ENCODE peak calls at places on chromosomes 2 and 18, in four cellular contexts. K is HepG2, S is A549, E is GM12878. B is an unnamed sample.

GRCh38 chr2:37582911-37583310 is 88.5 kb downstream of the CDC42EP3 start:
- DNase-seq in E (no peak), K (no peak), S (no peak), B (no peak)

GRCh38 chr2:65598240-65598639 is 165.8 kb upstream of the SPRED2 start:
- DNase-seq in S (no peak), K (no peak), E (no peak), B (no peak)

GRCh38 chr2:133829686-133830085 is 261.4 kb upstream of the NCKAP5 start:
- DNase-seq in K (no peak), S (no peak), E (no peak), B (no peak)

GRCh38 chr2:194346189-194346588 is 1310.8 kb upstream of the SLC39A10 start:
- DNase-seq in K (no peak), S (no peak), E (no peak), B (no peak)

GRCh38 chr18:56210466-56210865 is 427.9 kb downstream of the TXNL1 start:
- DNase-seq in K (no peak), E (no peak), S (no peak), B (no peak)

GRCh38 chr2:179233037-179233436 is 31.6 kb downstream of the SESTD1 start:
- DNase-seq in E (no peak), S (no peak), K (peak; percentile 21), B (no peak)

GRCh38 chr18:38576349-38576748 is 1010.8 kb upstream of the CELF4 start:
- DNase-seq in S (no peak), E (no peak), K (no peak), B (no peak)

GRCh38 chr18:59918320-59918755 is 18.5 kb downstream of the PMAIP1 start:
- DNase-seq in E (peak; percentile 80), S (peak; percentile 31), K (no peak), B (peak; percentile 69)

GRCh38 chr2:161223139-161223732 is 63.0 kb downstream of the TANK start:
- DNase-seq in K (peak; percentile 51), E (no peak), S (no peak), B (peak; percentile 58)

GRCh38 chr18:61618816-61619215 is 274.0 kb downstream of the RNF152 start:
- DNase-seq in E (no peak), K (no peak), S (no peak), B (no peak)

GRCh38 chr2:100119235-100119634 is 23.2 kb downstream of the AFF3 start:
- DNase-seq in S (no peak), E (no peak), K (no peak), B (no peak)

GRCh38 chr18:27861539-27861938 is 315.4 kb downstream of the CDH2 start:
- DNase-seq in K (no peak), S (no peak), E (no peak), B (no peak)

DNA sequence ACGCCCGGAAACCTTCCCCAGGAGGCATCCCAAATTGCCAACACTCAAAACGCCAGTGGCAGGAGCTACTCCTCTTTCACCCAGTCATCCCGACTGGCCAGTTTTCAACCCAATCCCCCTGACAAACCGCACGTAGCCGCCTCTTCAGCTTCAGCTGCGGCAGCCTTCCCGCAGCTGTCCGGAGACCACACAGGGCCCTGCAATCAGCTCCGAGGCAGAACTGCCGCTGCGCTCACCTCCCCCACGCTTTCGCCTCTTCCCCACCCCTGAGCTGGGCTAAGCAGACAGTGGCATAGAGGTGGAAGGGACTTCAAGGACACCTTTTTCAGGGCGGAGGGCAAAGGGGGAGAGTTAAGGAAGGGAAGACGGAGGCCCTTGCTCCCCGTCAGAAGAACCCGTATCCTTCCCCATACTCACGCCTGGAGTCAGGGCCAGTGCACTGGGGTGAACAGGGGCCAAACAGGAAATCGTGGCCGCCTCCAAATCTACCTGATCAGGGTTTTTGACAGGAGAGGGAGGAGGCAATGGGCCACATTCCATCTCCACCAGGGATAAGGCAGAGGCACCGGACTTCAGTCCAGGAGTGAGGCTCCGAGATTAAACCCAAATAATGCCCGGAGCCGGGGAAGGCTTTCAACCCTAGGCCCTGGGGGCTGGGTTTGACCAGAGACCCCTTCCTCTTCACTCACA is 16.8 kb downstream of the CYP26B1 start:
- DNase-seq in E (no peak), S (no peak), K (no peak), B (no peak)
- TF ChIP-seq JUNB in E (no peak), S (no peak), K (no peak), B (no peak)

GRCh38 chr2:83582589-83582988 is 876.5 kb downstream of the SUCLG1 start:
- DNase-seq in K (no peak), E (no peak), S (no peak), B (no peak)

GRCh38 chr2:83585250-83585649 is 873.8 kb downstream of the SUCLG1 start:
- DNase-seq in K (no peak), S (no peak), E (no peak), B (no peak)

GRCh38 chr2:83587309-83587708 is 871.8 kb downstream of the SUCLG1 start:
- DNase-seq in E (no peak), S (no peak), K (no peak), B (no peak)

DNA sequence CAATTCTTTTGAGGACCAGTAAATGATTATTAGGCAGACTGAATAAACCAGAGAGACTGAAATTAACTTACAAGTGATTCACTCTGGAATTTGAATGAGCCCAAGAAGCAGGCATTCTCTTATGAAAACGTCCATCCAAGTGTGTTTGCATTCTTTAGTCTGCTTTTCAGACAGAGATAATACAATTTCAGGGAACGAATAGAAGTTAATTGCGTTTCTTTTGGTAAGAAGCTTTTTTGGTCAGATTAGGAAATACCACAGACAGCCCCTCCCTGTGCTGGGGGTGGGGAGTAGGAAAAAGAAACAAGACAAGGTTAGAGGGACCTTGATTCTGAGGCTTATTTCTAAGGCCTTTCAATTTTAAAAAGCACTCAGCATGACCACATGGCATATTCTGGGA is 874.4 kb downstream of the SUCLG1 start:
- DNase-seq in S (no peak), K (no peak), E (no peak), B (no peak)
- TF ChIP-seq KDM1A in S (no peak), K (no peak), E (no peak), B (no peak)

DNA sequence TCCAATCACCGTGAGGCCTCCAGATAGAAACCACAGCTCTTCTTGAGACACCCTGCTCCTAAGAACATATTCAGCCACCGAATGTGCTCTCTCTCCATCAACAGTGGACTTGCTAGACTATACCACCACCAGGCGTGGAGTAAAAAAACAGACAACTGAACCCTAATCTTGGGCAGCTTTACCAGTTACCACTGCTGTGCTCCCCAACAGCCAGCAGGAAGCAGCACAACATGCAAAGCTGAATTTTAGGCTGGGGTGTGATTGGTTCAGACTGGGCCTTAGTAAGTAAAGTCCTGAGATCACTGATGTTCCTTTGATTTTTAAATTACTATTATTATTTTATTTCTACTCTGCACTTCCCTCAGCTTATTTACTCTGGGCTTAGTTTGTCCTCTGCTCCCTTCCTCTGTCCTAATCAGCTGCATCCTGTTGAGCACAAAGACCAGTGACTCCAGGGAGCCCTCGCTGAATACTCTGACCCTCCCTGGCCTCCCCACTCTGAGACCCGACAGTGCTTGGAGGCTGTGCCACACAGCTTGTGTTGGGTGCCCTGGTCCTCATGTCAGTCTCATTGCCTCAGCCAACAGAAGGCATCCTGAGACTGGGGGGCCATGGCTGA is 21.9 kb downstream of the MRPL35 start:
- DNase-seq in S (peak; percentile 44), K (peak; percentile 62), E (no peak), B (peak; percentile 80)
- TF ChIP-seq JUNB in S (no peak), K (no peak), E (no peak), B (no peak)

GRCh38 chr2:28702415-28702859 is 49.2 kb upstream of the PPP1CB start:
- DNase-seq in K (peak; percentile 58), E (no peak), S (no peak), B (no peak)
- TF ChIP-seq KDM1A in K (no peak), E (no peak), S (no peak), B (no peak)

GRCh38 chr2:231415029-231415428 is 19.5 kb downstream of the B3GNT7 start:
- DNase-seq in K (no peak), E (no peak), S (no peak), B (no peak)
- TF ChIP-seq JUNB in K (no peak), E (no peak), S (no peak), B (no peak)

GRCh38 chr2:240630771-240631560 is 5.7 kb downstream of the GPR35 start:
- DNase-seq in K (no peak), E (no peak), S (no peak), B (no peak)

GRCh38 chr2:240629419-240629967 is 4.2 kb downstream of the GPR35 start:
- DNase-seq in K (no peak), S (no peak), E (no peak), B (no peak)

GRCh38 chr2:240632291-240632670 is 7.0 kb downstream of the GPR35 start:
- DNase-seq in E (no peak), K (no peak), S (no peak), B (no peak)

GRCh38 chr2:240629968-240630770 is 4.9 kb downstream of the GPR35 start:
- DNase-seq in E (no peak), K (no peak), S (no peak), B (no peak)

DNA sequence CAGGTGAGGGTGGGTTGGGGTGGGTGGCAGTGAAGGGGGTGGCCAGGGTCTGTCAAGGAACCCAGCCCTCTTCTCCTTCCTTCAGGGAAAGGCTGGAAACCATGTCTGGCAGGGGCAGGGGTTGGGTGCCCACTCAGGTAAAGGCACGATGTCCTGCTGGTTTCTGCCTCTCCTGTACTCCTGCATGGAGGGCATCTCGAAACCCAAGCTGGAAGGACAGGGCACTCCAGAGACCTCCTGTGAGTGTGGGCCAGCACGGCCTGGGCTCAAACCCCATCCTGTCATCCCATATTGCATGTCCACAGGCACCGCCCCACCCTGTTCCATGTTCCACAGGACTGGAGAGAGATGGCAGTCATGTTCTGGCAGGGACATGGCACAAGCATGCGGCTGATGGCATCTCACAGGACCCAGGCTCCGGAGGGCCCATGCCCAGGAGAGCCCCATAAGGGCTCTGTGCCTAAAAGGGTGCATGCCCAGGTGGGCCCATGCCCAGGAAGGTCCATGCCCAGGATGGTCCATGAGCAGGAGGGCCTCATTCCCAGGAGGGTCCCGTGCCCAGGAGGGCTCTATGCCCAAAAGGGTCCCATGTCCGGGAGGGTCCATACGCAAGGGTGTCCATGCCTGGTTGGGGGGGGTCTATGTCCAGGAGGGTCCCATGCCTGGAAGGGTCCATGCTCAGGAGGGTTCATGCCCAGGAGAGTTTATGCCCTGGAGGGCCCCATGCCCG is 6.4 kb downstream of the GPR35 start:
- DNase-seq in S (no peak), K (no peak), E (no peak), B (no peak)
- TF ChIP-seq KDM1A in S (no peak), K (no peak), E (no peak), B (no peak)

DNA sequence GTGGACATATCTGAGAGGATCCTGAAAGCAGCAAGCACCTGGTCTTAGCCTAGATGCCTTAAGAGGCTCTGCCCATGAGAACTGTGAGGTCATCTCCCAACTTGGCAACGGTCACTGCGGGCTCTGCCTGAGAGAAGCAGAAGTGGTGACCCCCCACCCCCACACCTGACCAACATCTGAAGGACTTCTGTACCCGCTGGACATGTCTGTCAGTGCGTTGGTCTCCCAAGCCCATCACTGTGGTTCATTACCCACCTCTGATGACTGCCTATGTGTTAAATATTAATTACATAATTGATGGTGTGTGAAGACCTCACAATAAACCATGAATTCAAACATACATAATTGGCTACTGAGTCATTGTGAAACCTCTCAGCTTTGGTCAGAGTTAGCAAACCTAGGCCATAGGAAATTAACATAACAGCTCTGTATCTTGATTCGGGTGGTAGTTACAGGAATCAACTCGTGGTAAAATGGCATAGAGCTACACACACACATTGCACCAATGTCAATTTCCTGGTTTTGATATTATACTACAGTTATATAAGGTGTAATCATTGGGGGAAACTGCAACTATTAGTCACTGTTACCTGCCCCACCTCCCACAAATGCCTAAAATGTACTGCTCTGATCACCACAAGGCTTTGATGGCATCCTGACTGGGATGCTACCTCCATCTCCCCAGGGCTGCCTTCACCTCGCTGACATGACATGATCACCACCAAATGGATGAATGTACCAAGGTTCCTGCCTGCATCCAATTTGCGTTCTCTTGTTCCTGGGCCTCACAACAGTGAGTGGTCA is 4.3 kb upstream of the GALNT1 start:
- DNase-seq in K (no peak), E (peak; percentile 91), S (no peak), B (no peak)
- TF ChIP-seq JUNB in K (no peak), E (peak; percentile 92), S (no peak), B (no peak)

B was measured in K562.